ENCODE peak calls at places on chromosomes 2 and 18, in seven cellular contexts. V, C, Z, N, J, R and A are unnamed samples.

GRCh38 chr2:42105330-42106256 is 57.8 kb downstream of the PKDCC start:
- DNase-seq in V (peak; percentile 89), C (no peak), Z (no peak), N (no peak), J (no peak), R (peak; percentile 83), A (no peak)

GRCh38 chr2:134167015-134167414 is 86.9 kb upstream of the MGAT5 start:
- DNase-seq in V (no peak), C (no peak), Z (no peak), N (no peak), J (peak; percentile 44), R (no peak), A (no peak)

GRCh38 chr2:163312723-163313122 is 423.1 kb downstream of the FIGN start:
- DNase-seq in V (no peak), C (no peak), Z (peak; percentile 3), N (no peak), J (no peak), R (no peak), A (no peak)

GRCh38 chr2:46780801-46781445 is 134.7 kb downstream of the MCFD2 start:
- DNase-seq in V (no peak), C (no peak), Z (no peak), N (peak; percentile 70), J (no peak), R (no peak), A (no peak)

GRCh38 chr2:29530281-29530680 is 391.1 kb downstream of the ALK start:
- DNase-seq in V (no peak), C (no peak), Z (no peak), N (no peak), J (no peak), R (no peak), A (no peak)

GRCh38 chr18:33757037-33757436 is 179.0 kb downstream of the ASXL3 start:
- DNase-seq in V (no peak), C (no peak), Z (no peak), N (no peak), J (peak; percentile 14), R (no peak), A (no peak)

GRCh38 chr2:12651661-12652060 is 65.1 kb upstream of the TRIB2 start:
- DNase-seq in V (no peak), C (no peak), Z (no peak), N (no peak), J (no peak), R (no peak), A (peak; percentile 70)

GRCh38 chr2:7706791-7707190 is 789.6 kb downstream of the RNF144A start:
- DNase-seq in V (no peak), C (no peak), Z (no peak), N (no peak), J (peak; percentile 56), R (no peak), A (no peak)

GRCh38 chr2:70362661-70363060 is 60.8 kb upstream of the FAM136A start:
- DNase-seq in V (no peak), C (peak; percentile 56), Z (no peak), N (no peak), J (no peak), R (no peak), A (no peak)